ENCODE peak calls at places on chromosomes 2 and 18, in nine cellular contexts. O is neural crest cell; Z is naive thymus-derived CD4-positive, alpha-beta T cell; W is activated CD4-positive, alpha-beta T cell treated with anti-CD3 and anti-CD28 coated beads, Interleukin-2, amount 50 U/mL, for 4 hours; N is AG08395; B is stimulated activated CD4-positive, alpha-beta T cell treated with anti-CD3 and anti-CD28 coated beads, Interleukin-15, amount 100 ng/mL, for 24 hours; T is omental fat pad; C is Ammon's horn; I is brain microvascular endothelial cell. F is an unnamed sample.

GRCh38 chr2:157194097-157194688 is 63.3 kb upstream of the GALNT5 start:
- DNase-seq in O (peak; percentile 9), Z (no peak), W (no peak), N (peak; percentile 50), B (peak; percentile 14), T (no peak), C (peak; percentile 70), I (peak; percentile 67), F (peak; percentile 13)

GRCh38 chr2:98175811-98176210 is 88.8 kb downstream of the VWA3B start:
- DNase-seq in O (no peak), Z (no peak), W (no peak), N (no peak), B (no peak), T (no peak), C (no peak), I (no peak), F (no peak)

GRCh38 chr2:23492941-23493340 is 108.0 kb downstream of the KLHL29 start:
- DNase-seq in O (no peak), Z (no peak), W (no peak), N (no peak), B (no peak), T (no peak), C (no peak), I (no peak), F (peak; percentile 46)

GRCh38 chr2:120466704-120467054 is 120.7 kb downstream of the INHBB start:
- DNase-seq in O (no peak), Z (no peak), W (no peak), N (no peak), B (no peak), T (no peak), C (no peak), I (no peak), F (no peak)

GRCh38 chr2:146481629-146482028 is 1363.2 kb upstream of the ACVR2A start:
- DNase-seq in O (no peak), Z (no peak), W (no peak), N (peak; percentile 24), B (no peak), T (no peak), C (no peak), I (peak; percentile 60), F (no peak)

GRCh38 chr2:14418110-14418509 is 214.4 kb upstream of the LRATD1 start:
- DNase-seq in O (no peak), Z (no peak), W (no peak), N (peak; percentile 20), B (no peak), T (no peak), C (no peak), I (peak; percentile 17), F (no peak)

GRCh38 chr2:172280820-172281454 is 146.4 kb upstream of the ITGA6 start:
- DNase-seq in O (no peak), Z (no peak), W (no peak), N (no peak), B (no peak), T (no peak), C (peak; percentile 61), I (no peak), F (no peak)

GRCh38 chr2:188345020-188345419 is 53.3 kb downstream of the GULP1 start:
- DNase-seq in O (no peak), Z (no peak), W (no peak), N (no peak), B (no peak), T (no peak), C (peak; percentile 57), I (no peak), F (no peak)

GRCh38 chr18:23812566-23813440 is 123.5 kb downstream of the LAMA3 start:
- DNase-seq in O (no peak), Z (no peak), W (no peak), N (peak; percentile 48), B (no peak), T (no peak), C (no peak), I (no peak), F (no peak)

GRCh38 chr2:238161291-238162051 is 2.7 kb downstream of the ERFE start:
- DNase-seq in O (no peak), Z (no peak), W (no peak), N (no peak), B (no peak), T (no peak), C (no peak), I (no peak), F (no peak)

GRCh38 chr2:111178730-111179405 is 58.2 kb downstream of the BCL2L11 start:
- DNase-seq in O (no peak), Z (no peak), W (no peak), N (peak; percentile 27), B (no peak), T (no peak), C (no peak), I (peak; percentile 32), F (peak; percentile 76)

GRCh38 chr2:181790716-181791649 is 100.5 kb upstream of the ITPRID2 start:
- DNase-seq in O (no peak), Z (no peak), W (no peak), N (peak; percentile 75), B (peak; percentile 34), T (no peak), C (no peak), I (peak; percentile 94), F (peak; percentile 90)

GRCh38 chr2:47558116-47559078 is 155.4 kb downstream of the MSH2 start:
- DNase-seq in O (no peak), Z (no peak), W (no peak), N (peak; percentile 58), B (no peak), T (no peak), C (peak; percentile 42), I (no peak), F (peak; percentile 46)

GRCh38 chr18:48818329-48819254 is 132.2 kb downstream of the SMAD7 start:
- DNase-seq in O (no peak), Z (no peak), W (no peak), N (no peak), B (no peak), T (peak; percentile 9), C (no peak), I (no peak), F (no peak)

GRCh38 chr2:96767135-96767871 is 6.6 kb downstream of the CNNM4 start:
- DNase-seq in O (no peak), Z (no peak), W (no peak), N (no peak), B (no peak), T (no peak), C (no peak), I (no peak), F (no peak)

GRCh38 chr2:176518823-176519222 is 249.6 kb downstream of the MTX2 start:
- DNase-seq in O (no peak), Z (no peak), W (no peak), N (no peak), B (no peak), T (no peak), C (no peak), I (no peak), F (peak; percentile 48)

GRCh38 chr2:95315801-95316411 is 18.8 kb downstream of the KCNIP3 start:
- DNase-seq in O (no peak), Z (no peak), W (no peak), N (peak; percentile 70), B (no peak), T (no peak), C (no peak), I (peak; percentile 25), F (peak; percentile 94)

GRCh38 chr2:163187995-163188655 is 349.6 kb upstream of the KCNH7 start:
- DNase-seq in O (no peak), Z (no peak), W (no peak), N (no peak), B (no peak), T (no peak), C (no peak), I (no peak), F (no peak)

GRCh38 chr2:205850611-205851010 is 168.3 kb downstream of the NRP2 start:
- DNase-seq in O (no peak), Z (no peak), W (no peak), N (no peak), B (no peak), T (no peak), C (no peak), I (no peak), F (no peak)

GRCh38 chr18:38427234-38427633 is 861.6 kb upstream of the CELF4 start:
- DNase-seq in O (peak; percentile 1), Z (no peak), W (no peak), N (no peak), B (no peak), T (no peak), C (no peak), I (no peak), F (no peak)

GRCh38 chr2:217934321-217935131 is 68.3 kb downstream of the TNS1 start:
- DNase-seq in O (no peak), Z (no peak), W (no peak), N (peak; percentile 95), B (no peak), T (peak; percentile 49), C (peak; percentile 52), I (peak; percentile 95), F (peak; percentile 92)

GRCh38 chr2:240722796-240723735 is 31.4 kb downstream of the AQP12A start:
- DNase-seq in O (no peak), Z (no peak), W (no peak), N (no peak), B (no peak), T (no peak), C (no peak), I (no peak), F (no peak)

GRCh38 chr2:167198009-167198408 is 309.7 kb downstream of the XIRP2 start:
- DNase-seq in O (no peak), Z (no peak), W (no peak), N (no peak), B (no peak), T (no peak), C (no peak), I (no peak), F (no peak)

GRCh38 chr2:123468071-123468470 is 557.0 kb upstream of the CNTNAP5 start:
- DNase-seq in O (no peak), Z (no peak), W (no peak), N (no peak), B (no peak), T (no peak), C (no peak), I (no peak), F (no peak)

GRCh38 chr2:212686285-212686895 is 147.8 kb upstream of the ERBB4 start:
- DNase-seq in O (peak; percentile 65), Z (peak; percentile 0), W (peak; percentile 25), N (peak; percentile 60), B (peak; percentile 66), T (peak; percentile 41), C (peak; percentile 77), I (peak; percentile 72), F (peak; percentile 58)

GRCh38 chr2:231011526-231011925 is 15.6 kb downstream of the SPATA3 start:
- DNase-seq in O (no peak), Z (no peak), W (no peak), N (no peak), B (no peak), T (no peak), C (no peak), I (no peak), F (no peak)

GRCh38 chr2:98561902-98562695 is 46.2 kb downstream of the COA5 start:
- DNase-seq in O (no peak), Z (no peak), W (no peak), N (no peak), B (no peak), T (no peak), C (no peak), I (peak; percentile 27), F (no peak)

GRCh38 chr18:77164762-77165485 is 32.3 kb upstream of the MBP start:
- DNase-seq in O (no peak), Z (no peak), W (no peak), N (no peak), B (no peak), T (no peak), C (no peak), I (no peak), F (no peak)

GRCh38 chr2:195683174-195683573 is 26.1 kb downstream of the SLC39A10 start:
- DNase-seq in O (no peak), Z (no peak), W (no peak), N (no peak), B (no peak), T (no peak), C (no peak), I (peak; percentile 45), F (no peak)

GRCh38 chr2:3115301-3116042 is 262.1 kb downstream of the EIPR1 start:
- DNase-seq in O (no peak), Z (no peak), W (no peak), N (no peak), B (no peak), T (no peak), C (no peak), I (no peak), F (no peak)

GRCh38 chr2:230441188-230441897 is 25.3 kb downstream of the SP100 start:
- DNase-seq in O (no peak), Z (no peak), W (peak; percentile 29), N (peak; percentile 21), B (peak; percentile 58), T (no peak), C (peak; percentile 33), I (peak; percentile 22), F (no peak)

F was measured in Daoy.